ENCODE peak calls at places on chromosome 7, in ten cellular contexts. One of them, this sample, is unnamed.

GRCh38 chr7:6350057-6350752 is 77.8 kb upstream of the CYTH3 start:
- DNase-seq in stimulated activated naive CD4-positive, alpha-beta T cell: no peak
- DNase-seq in lower leg skin: no peak
- DNase-seq in NCI-H2171 treated with DMSO at 0.1 percent for 48 hours: no peak
- DNase-seq in NK-92 treated with Interleukin-12 subunit alpha and Interleukin-12 subunit beta, amount 100 ng/mL, for 24 hours: no peak
- DNase-seq in activated T-cell treated with anti-CD3 and anti-CD28 coated beads, Interleukin-2, amount 50 U/mL, for 72 hours: no peak
- DNase-seq in T follicular helper cell: no peak
- DNase-seq in HT1080: no peak
- DNase-seq in NCI-H345: no peak
- DNase-seq in brain microvascular endothelial cell: no peak
- DNase-seq in this sample: peak

GRCh38 chr7:2970307-2970664 is 73.4 kb downstream of the CARD11 start:
- DNase-seq in stimulated activated naive CD4-positive, alpha-beta T cell: no peak
- DNase-seq in lower leg skin: no peak
- DNase-seq in NCI-H2171 treated with DMSO at 0.1 percent for 48 hours: no peak
- DNase-seq in NK-92 treated with Interleukin-12 subunit alpha and Interleukin-12 subunit beta, amount 100 ng/mL, for 24 hours: no peak
- DNase-seq in activated T-cell treated with anti-CD3 and anti-CD28 coated beads, Interleukin-2, amount 50 U/mL, for 72 hours: no peak
- DNase-seq in T follicular helper cell: no peak
- DNase-seq in HT1080: no peak
- DNase-seq in NCI-H345: no peak
- DNase-seq in brain microvascular endothelial cell: no peak
- DNase-seq in this sample: no peak

GRCh38 chr7:134440067-134440466 is 18.8 kb downstream of the AKR1B1 start:
- DNase-seq in stimulated activated naive CD4-positive, alpha-beta T cell: no peak
- DNase-seq in lower leg skin: no peak
- DNase-seq in NCI-H2171 treated with DMSO at 0.1 percent for 48 hours: no peak
- DNase-seq in NK-92 treated with Interleukin-12 subunit alpha and Interleukin-12 subunit beta, amount 100 ng/mL, for 24 hours: no peak
- DNase-seq in activated T-cell treated with anti-CD3 and anti-CD28 coated beads, Interleukin-2, amount 50 U/mL, for 72 hours: no peak
- DNase-seq in T follicular helper cell: no peak
- DNase-seq in HT1080: no peak
- DNase-seq in NCI-H345: no peak
- DNase-seq in brain microvascular endothelial cell: no peak
- DNase-seq in this sample: no peak

GRCh38 chr7:47635091-47636090 is 53.5 kb upstream of the TNS3 start:
- DNase-seq in stimulated activated naive CD4-positive, alpha-beta T cell: no peak
- DNase-seq in lower leg skin: no peak
- DNase-seq in NCI-H2171 treated with DMSO at 0.1 percent for 48 hours: peak
- DNase-seq in NK-92 treated with Interleukin-12 subunit alpha and Interleukin-12 subunit beta, amount 100 ng/mL, for 24 hours: no peak
- DNase-seq in activated T-cell treated with anti-CD3 and anti-CD28 coated beads, Interleukin-2, amount 50 U/mL, for 72 hours: no peak
- DNase-seq in T follicular helper cell: no peak
- DNase-seq in HT1080: peak
- DNase-seq in NCI-H345: peak
- DNase-seq in brain microvascular endothelial cell: no peak
- DNase-seq in this sample: peak

GRCh38 chr7:64686493-64687184 is 20.7 kb downstream of the ZNF107 start:
- DNase-seq in stimulated activated naive CD4-positive, alpha-beta T cell: no peak
- DNase-seq in lower leg skin: no peak
- DNase-seq in NCI-H2171 treated with DMSO at 0.1 percent for 48 hours: no peak
- DNase-seq in NK-92 treated with Interleukin-12 subunit alpha and Interleukin-12 subunit beta, amount 100 ng/mL, for 24 hours: no peak
- DNase-seq in activated T-cell treated with anti-CD3 and anti-CD28 coated beads, Interleukin-2, amount 50 U/mL, for 72 hours: peak
- DNase-seq in T follicular helper cell: no peak
- DNase-seq in HT1080: no peak
- DNase-seq in NCI-H345: no peak
- DNase-seq in brain microvascular endothelial cell: no peak
- DNase-seq in this sample: no peak

GRCh38 chr7:129779602-129780256 is 168.2 kb downstream of the NRF1 start:
- DNase-seq in stimulated activated naive CD4-positive, alpha-beta T cell: peak
- DNase-seq in lower leg skin: peak
- DNase-seq in NCI-H2171 treated with DMSO at 0.1 percent for 48 hours: peak
- DNase-seq in NK-92 treated with Interleukin-12 subunit alpha and Interleukin-12 subunit beta, amount 100 ng/mL, for 24 hours: no peak
- DNase-seq in activated T-cell treated with anti-CD3 and anti-CD28 coated beads, Interleukin-2, amount 50 U/mL, for 72 hours: peak
- DNase-seq in T follicular helper cell: no peak
- DNase-seq in HT1080: no peak
- DNase-seq in NCI-H345: peak
- DNase-seq in brain microvascular endothelial cell: no peak
- DNase-seq in this sample: peak

GRCh38 chr7:30430300-30430699 is 48.3 kb downstream of the NOD1 start:
- DNase-seq in stimulated activated naive CD4-positive, alpha-beta T cell: no peak
- DNase-seq in lower leg skin: peak
- DNase-seq in NCI-H2171 treated with DMSO at 0.1 percent for 48 hours: peak
- DNase-seq in NK-92 treated with Interleukin-12 subunit alpha and Interleukin-12 subunit beta, amount 100 ng/mL, for 24 hours: no peak
- DNase-seq in activated T-cell treated with anti-CD3 and anti-CD28 coated beads, Interleukin-2, amount 50 U/mL, for 72 hours: no peak
- DNase-seq in T follicular helper cell: no peak
- DNase-seq in HT1080: no peak
- DNase-seq in NCI-H345: peak
- DNase-seq in brain microvascular endothelial cell: no peak
- DNase-seq in this sample: peak

GRCh38 chr7:101869026-101869900 is 51.8 kb downstream of the CUX1 start:
- DNase-seq in stimulated activated naive CD4-positive, alpha-beta T cell: no peak
- DNase-seq in lower leg skin: no peak
- DNase-seq in NCI-H2171 treated with DMSO at 0.1 percent for 48 hours: no peak
- DNase-seq in NK-92 treated with Interleukin-12 subunit alpha and Interleukin-12 subunit beta, amount 100 ng/mL, for 24 hours: no peak
- DNase-seq in activated T-cell treated with anti-CD3 and anti-CD28 coated beads, Interleukin-2, amount 50 U/mL, for 72 hours: no peak
- DNase-seq in T follicular helper cell: no peak
- DNase-seq in HT1080: no peak
- DNase-seq in NCI-H345: no peak
- DNase-seq in brain microvascular endothelial cell: no peak
- DNase-seq in this sample: no peak

GRCh38 chr7:38190010-38190409 is 12.0 kb downstream of the STARD3NL start:
- DNase-seq in stimulated activated naive CD4-positive, alpha-beta T cell: no peak
- DNase-seq in lower leg skin: no peak
- DNase-seq in NCI-H2171 treated with DMSO at 0.1 percent for 48 hours: no peak
- DNase-seq in NK-92 treated with Interleukin-12 subunit alpha and Interleukin-12 subunit beta, amount 100 ng/mL, for 24 hours: no peak
- DNase-seq in activated T-cell treated with anti-CD3 and anti-CD28 coated beads, Interleukin-2, amount 50 U/mL, for 72 hours: no peak
- DNase-seq in T follicular helper cell: no peak
- DNase-seq in HT1080: no peak
- DNase-seq in NCI-H345: no peak
- DNase-seq in brain microvascular endothelial cell: peak
- DNase-seq in this sample: no peak

GRCh38 chr7:47326808-47327207 is 255.1 kb downstream of the TNS3 start:
- DNase-seq in stimulated activated naive CD4-positive, alpha-beta T cell: no peak
- DNase-seq in lower leg skin: peak
- DNase-seq in NCI-H2171 treated with DMSO at 0.1 percent for 48 hours: no peak
- DNase-seq in NK-92 treated with Interleukin-12 subunit alpha and Interleukin-12 subunit beta, amount 100 ng/mL, for 24 hours: no peak
- DNase-seq in activated T-cell treated with anti-CD3 and anti-CD28 coated beads, Interleukin-2, amount 50 U/mL, for 72 hours: no peak
- DNase-seq in T follicular helper cell: no peak
- DNase-seq in HT1080: no peak
- DNase-seq in NCI-H345: no peak
- DNase-seq in brain microvascular endothelial cell: peak
- DNase-seq in this sample: no peak

GRCh38 chr7:65454479-65454878 is 80.8 kb downstream of the ZNF92 start:
- DNase-seq in stimulated activated naive CD4-positive, alpha-beta T cell: no peak
- DNase-seq in lower leg skin: no peak
- DNase-seq in NCI-H2171 treated with DMSO at 0.1 percent for 48 hours: no peak
- DNase-seq in NK-92 treated with Interleukin-12 subunit alpha and Interleukin-12 subunit beta, amount 100 ng/mL, for 24 hours: no peak
- DNase-seq in activated T-cell treated with anti-CD3 and anti-CD28 coated beads, Interleukin-2, amount 50 U/mL, for 72 hours: no peak
- DNase-seq in T follicular helper cell: no peak
- DNase-seq in HT1080: no peak
- DNase-seq in NCI-H345: no peak
- DNase-seq in brain microvascular endothelial cell: no peak
- DNase-seq in this sample: no peak

GRCh38 chr7:147984265-147984664 is 606.3 kb upstream of the C7orf33 start:
- DNase-seq in stimulated activated naive CD4-positive, alpha-beta T cell: no peak
- DNase-seq in lower leg skin: no peak
- DNase-seq in NCI-H2171 treated with DMSO at 0.1 percent for 48 hours: no peak
- DNase-seq in NK-92 treated with Interleukin-12 subunit alpha and Interleukin-12 subunit beta, amount 100 ng/mL, for 24 hours: no peak
- DNase-seq in activated T-cell treated with anti-CD3 and anti-CD28 coated beads, Interleukin-2, amount 50 U/mL, for 72 hours: no peak
- DNase-seq in T follicular helper cell: no peak
- DNase-seq in HT1080: no peak
- DNase-seq in NCI-H345: no peak
- DNase-seq in brain microvascular endothelial cell: no peak
- DNase-seq in this sample: no peak

GRCh38 chr7:105690286-105690915 is 109.1 kb upstream of the EFCAB10 start:
- DNase-seq in stimulated activated naive CD4-positive, alpha-beta T cell: no peak
- DNase-seq in lower leg skin: no peak
- DNase-seq in NCI-H2171 treated with DMSO at 0.1 percent for 48 hours: no peak
- DNase-seq in NK-92 treated with Interleukin-12 subunit alpha and Interleukin-12 subunit beta, amount 100 ng/mL, for 24 hours: no peak
- DNase-seq in activated T-cell treated with anti-CD3 and anti-CD28 coated beads, Interleukin-2, amount 50 U/mL, for 72 hours: no peak
- DNase-seq in T follicular helper cell: no peak
- DNase-seq in HT1080: no peak
- DNase-seq in NCI-H345: no peak
- DNase-seq in brain microvascular endothelial cell: no peak
- DNase-seq in this sample: no peak

GRCh38 chr7:22561356-22561755 is 61.4 kb upstream of the STEAP1B start:
- DNase-seq in stimulated activated naive CD4-positive, alpha-beta T cell: no peak
- DNase-seq in lower leg skin: peak
- DNase-seq in NCI-H2171 treated with DMSO at 0.1 percent for 48 hours: no peak
- DNase-seq in NK-92 treated with Interleukin-12 subunit alpha and Interleukin-12 subunit beta, amount 100 ng/mL, for 24 hours: no peak
- DNase-seq in activated T-cell treated with anti-CD3 and anti-CD28 coated beads, Interleukin-2, amount 50 U/mL, for 72 hours: no peak
- DNase-seq in T follicular helper cell: no peak
- DNase-seq in HT1080: peak
- DNase-seq in NCI-H345: peak
- DNase-seq in brain microvascular endothelial cell: peak
- DNase-seq in this sample: no peak

GRCh38 chr7:105713488-105714465 is 132.5 kb upstream of the EFCAB10 start:
- DNase-seq in stimulated activated naive CD4-positive, alpha-beta T cell: no peak
- DNase-seq in lower leg skin: no peak
- DNase-seq in NCI-H2171 treated with DMSO at 0.1 percent for 48 hours: no peak
- DNase-seq in NK-92 treated with Interleukin-12 subunit alpha and Interleukin-12 subunit beta, amount 100 ng/mL, for 24 hours: no peak
- DNase-seq in activated T-cell treated with anti-CD3 and anti-CD28 coated beads, Interleukin-2, amount 50 U/mL, for 72 hours: no peak
- DNase-seq in T follicular helper cell: no peak
- DNase-seq in HT1080: peak
- DNase-seq in NCI-H345: no peak
- DNase-seq in brain microvascular endothelial cell: no peak
- DNase-seq in this sample: no peak

GRCh38 chr7:34313289-34313688 is 344.7 kb upstream of the NPSR1 start:
- DNase-seq in stimulated activated naive CD4-positive, alpha-beta T cell: no peak
- DNase-seq in lower leg skin: no peak
- DNase-seq in NCI-H2171 treated with DMSO at 0.1 percent for 48 hours: no peak
- DNase-seq in NK-92 treated with Interleukin-12 subunit alpha and Interleukin-12 subunit beta, amount 100 ng/mL, for 24 hours: no peak
- DNase-seq in activated T-cell treated with anti-CD3 and anti-CD28 coated beads, Interleukin-2, amount 50 U/mL, for 72 hours: no peak
- DNase-seq in T follicular helper cell: no peak
- DNase-seq in HT1080: no peak
- DNase-seq in NCI-H345: no peak
- DNase-seq in brain microvascular endothelial cell: peak
- DNase-seq in this sample: no peak

GRCh38 chr7:30906014-30906413 is 5.6 kb upstream of the AQP1 start:
- DNase-seq in stimulated activated naive CD4-positive, alpha-beta T cell: no peak
- DNase-seq in lower leg skin: no peak
- DNase-seq in NCI-H2171 treated with DMSO at 0.1 percent for 48 hours: no peak
- DNase-seq in NK-92 treated with Interleukin-12 subunit alpha and Interleukin-12 subunit beta, amount 100 ng/mL, for 24 hours: no peak
- DNase-seq in activated T-cell treated with anti-CD3 and anti-CD28 coated beads, Interleukin-2, amount 50 U/mL, for 72 hours: no peak
- DNase-seq in T follicular helper cell: no peak
- DNase-seq in HT1080: no peak
- DNase-seq in NCI-H345: peak
- DNase-seq in brain microvascular endothelial cell: no peak
- DNase-seq in this sample: no peak

GRCh38 chr7:133230591-133231194 is 22.2 kb upstream of the EXOC4 start:
- DNase-seq in stimulated activated naive CD4-positive, alpha-beta T cell: peak
- DNase-seq in lower leg skin: no peak
- DNase-seq in NCI-H2171 treated with DMSO at 0.1 percent for 48 hours: peak
- DNase-seq in NK-92 treated with Interleukin-12 subunit alpha and Interleukin-12 subunit beta, amount 100 ng/mL, for 24 hours: no peak
- DNase-seq in activated T-cell treated with anti-CD3 and anti-CD28 coated beads, Interleukin-2, amount 50 U/mL, for 72 hours: peak
- DNase-seq in T follicular helper cell: peak
- DNase-seq in HT1080: peak
- DNase-seq in NCI-H345: peak
- DNase-seq in brain microvascular endothelial cell: peak
- DNase-seq in this sample: peak

GRCh38 chr7:102914585-102914984 is 1.8 kb downstream of the LRRC17 start:
- DNase-seq in stimulated activated naive CD4-positive, alpha-beta T cell: no peak
- DNase-seq in lower leg skin: no peak
- DNase-seq in NCI-H2171 treated with DMSO at 0.1 percent for 48 hours: no peak
- DNase-seq in NK-92 treated with Interleukin-12 subunit alpha and Interleukin-12 subunit beta, amount 100 ng/mL, for 24 hours: no peak
- DNase-seq in activated T-cell treated with anti-CD3 and anti-CD28 coated beads, Interleukin-2, amount 50 U/mL, for 72 hours: no peak
- DNase-seq in T follicular helper cell: no peak
- DNase-seq in HT1080: no peak
- DNase-seq in NCI-H345: no peak
- DNase-seq in brain microvascular endothelial cell: peak
- DNase-seq in this sample: no peak

GRCh38 chr7:27148776-27149641 is 1.4 kb upstream of the HOXA6 start:
- DNase-seq in stimulated activated naive CD4-positive, alpha-beta T cell: no peak
- DNase-seq in lower leg skin: peak
- DNase-seq in NCI-H2171 treated with DMSO at 0.1 percent for 48 hours: no peak
- DNase-seq in NK-92 treated with Interleukin-12 subunit alpha and Interleukin-12 subunit beta, amount 100 ng/mL, for 24 hours: no peak
- DNase-seq in activated T-cell treated with anti-CD3 and anti-CD28 coated beads, Interleukin-2, amount 50 U/mL, for 72 hours: no peak
- DNase-seq in T follicular helper cell: no peak
- DNase-seq in HT1080: no peak
- DNase-seq in NCI-H345: peak
- DNase-seq in brain microvascular endothelial cell: no peak
- DNase-seq in this sample: no peak

GRCh38 chr7:132742152-132742551 is 165.9 kb upstream of the PLXNA4 start:
- DNase-seq in stimulated activated naive CD4-positive, alpha-beta T cell: no peak
- DNase-seq in lower leg skin: no peak
- DNase-seq in NCI-H2171 treated with DMSO at 0.1 percent for 48 hours: no peak
- DNase-seq in NK-92 treated with Interleukin-12 subunit alpha and Interleukin-12 subunit beta, amount 100 ng/mL, for 24 hours: no peak
- DNase-seq in activated T-cell treated with anti-CD3 and anti-CD28 coated beads, Interleukin-2, amount 50 U/mL, for 72 hours: no peak
- DNase-seq in T follicular helper cell: no peak
- DNase-seq in HT1080: peak
- DNase-seq in NCI-H345: no peak
- DNase-seq in brain microvascular endothelial cell: peak
- DNase-seq in this sample: no peak

This sample was measured in RPMI8226.